ENCODE peak calls at places on chromosomes 7 and 10, in six cellular contexts. L is stimulated activated CD4-positive, alpha-beta T cell treated with anti-CD3 and anti-CD28 coated beads, Interleukin-1b, Interleukin-23, amount 100 ng/mL, for 24 hours; W is GDM1; P is dorsolateral prefrontal cortex; O is hypothalamus; M is NCI-H510A. I is an unnamed sample.

GRCh38 chr10:94524711-94525110 is 20.9 kb upstream of the HELLS start:
- DNase-seq in L (no peak), W (no peak), P (no peak), O (no peak), M (no peak), I (no peak)

GRCh38 chr7:2373646-2374045 is 19.0 kb downstream of the EIF3B start:
- DNase-seq in L (no peak), W (no peak), P (no peak), O (no peak), M (no peak), I (no peak)

GRCh38 chr10:114609518-114610426 is 48.3 kb downstream of the ABLIM1 start:
- DNase-seq in L (no peak), W (no peak), P (no peak), O (no peak), M (no peak), I (no peak)

GRCh38 chr7:51649-52048 is 140.7 kb upstream of the FAM20C start:
- DNase-seq in L (no peak), W (no peak), P (no peak), O (no peak), M (no peak), I (no peak)

GRCh38 chr10:110641256-110641655 is 2.9 kb upstream of the RBM20 start:
- DNase-seq in L (peak; percentile 43), W (no peak), P (no peak), O (no peak), M (peak; percentile 97), I (peak; percentile 37)

GRCh38 chr7:116259156-116259555 is 48.8 kb downstream of the TES start:
- DNase-seq in L (no peak), W (no peak), P (no peak), O (no peak), M (no peak), I (no peak)

GRCh38 chr7:106626376-106627293 is 34.3 kb downstream of the CCDC71L start:
- DNase-seq in L (no peak), W (no peak), P (no peak), O (no peak), M (no peak), I (no peak)

GRCh38 chr7:7554021-7554432 is 12.7 kb upstream of the MIOS start:
- DNase-seq in L (no peak), W (no peak), P (no peak), O (no peak), M (no peak), I (no peak)

GRCh38 chr7:106659369-106659962 is 1.5 kb downstream of the CCDC71L start:
- DNase-seq in L (no peak), W (no peak), P (no peak), O (no peak), M (no peak), I (peak; percentile 11)

GRCh38 chr10:4057725-4058513 is 272.9 kb upstream of the KLF6 start:
- DNase-seq in L (no peak), W (no peak), P (no peak), O (no peak), M (no peak), I (no peak)

GRCh38 chr10:114402871-114403544 is 1.3 kb downstream of the AFAP1L2 start:
- DNase-seq in L (no peak), W (no peak), P (no peak), O (no peak), M (no peak), I (peak; percentile 41)

GRCh38 chr10:24968349-24968748 is 15.9 kb upstream of the PRTFDC1 start:
- DNase-seq in L (no peak), W (no peak), P (no peak), O (no peak), M (no peak), I (no peak)

GRCh38 chr7:64307254-64308018 is 6.3 kb upstream of the ZNF736 start:
- DNase-seq in L (peak; percentile 83), W (no peak), P (peak; percentile 98), O (peak; percentile 95), M (peak; percentile 86), I (peak; percentile 73)

GRCh38 chr7:31002256-31002655 is 38.5 kb downstream of the GHRHR start:
- DNase-seq in L (no peak), W (no peak), P (no peak), O (no peak), M (no peak), I (no peak)

GRCh38 chr7:84904561-84904960 is 282.3 kb downstream of the SEMA3D start:
- DNase-seq in L (no peak), W (no peak), P (no peak), O (no peak), M (no peak), I (no peak)

GRCh38 chr7:37927739-37928444 is 7.5 kb downstream of the EPDR1 start:
- DNase-seq in L (no peak), W (no peak), P (no peak), O (no peak), M (no peak), I (no peak)

GRCh38 chr10:60964257-60965235 is 20.6 kb upstream of the RHOBTB1 start:
- DNase-seq in L (no peak), W (peak; percentile 23), P (peak; percentile 67), O (peak; percentile 68), M (no peak), I (peak; percentile 52)

GRCh38 chr10:93445097-93445960 is 36.8 kb downstream of the MYOF start:
- DNase-seq in L (no peak), W (no peak), P (peak; percentile 62), O (peak; percentile 79), M (peak; percentile 95), I (no peak)

I was measured in GM20000.